ENCODE peak calls at places on chromosomes 3 and 15, in eight cellular contexts. P is MCF 10A, D is GM13977, U is WTC11, T is left ventricle myocardium inferior, M is fibroblast of villous mesenchyme, G is endothelial cell, A is NB4. N is an unnamed sample.

GRCh38 chr3:172973799-172974198 is 167.2 kb downstream of the SPATA16 start:
- DNase-seq in P (no peak), D (no peak), U (no peak), T (no peak), M (no peak), G (no peak), A (no peak), N (no peak)

GRCh38 chr3:138914870-138915502 is 32.0 kb downstream of the FOXL2 start:
- DNase-seq in P (peak), D (no peak), U (no peak), T (no peak), M (no peak), G (no peak), A (peak), N (no peak)

GRCh38 chr3:29583861-29584260 is 303.0 kb downstream of the RBMS3 start:
- DNase-seq in P (no peak), D (no peak), U (no peak), T (no peak), M (peak), G (no peak), A (no peak), N (no peak)

GRCh38 chr15:99956022-99956775 is 223.0 kb upstream of the LYSMD4 start:
- DNase-seq in P (peak), D (no peak), U (no peak), T (no peak), M (no peak), G (no peak), A (no peak), N (no peak)

GRCh38 chr3:197007296-197007940 is 22.2 kb downstream of the MELTF start:
- DNase-seq in P (peak), D (no peak), U (no peak), T (no peak), M (no peak), G (no peak), A (no peak), N (no peak)

GRCh38 chr3:166324401-166324800 is 487.2 kb upstream of the BCHE start:
- DNase-seq in P (no peak), D (no peak), U (no peak), T (no peak), M (no peak), G (no peak), A (no peak), N (no peak)

GRCh38 chr3:33125840-33126239 is 12.0 kb downstream of the CRTAP start:
- DNase-seq in P (no peak), D (no peak), U (no peak), T (no peak), M (no peak), G (no peak), A (no peak), N (no peak)

GRCh38 chr15:93238641-93239040 is 149.6 kb upstream of the RGMA start:
- DNase-seq in P (no peak), D (no peak), U (no peak), T (no peak), M (no peak), G (no peak), A (no peak), N (no peak)

GRCh38 chr15:31360843-31361763 is 34.5 kb downstream of the KLF13 start:
- DNase-seq in P (peak), D (peak), U (no peak), T (peak), M (no peak), G (no peak), A (peak), N (no peak)

GRCh38 chr3:190504354-190505125 is 9.3 kb upstream of the IL1RAP start:
- DNase-seq in P (peak), D (no peak), U (no peak), T (no peak), M (no peak), G (no peak), A (peak), N (no peak)

GRCh38 chr15:44082558-44083151 is 112.4 kb downstream of the FRMD5 start:
- DNase-seq in P (no peak), D (no peak), U (no peak), T (no peak), M (peak), G (no peak), A (no peak), N (no peak)

GRCh38 chr3:62109534-62109933 is 263.8 kb downstream of the FEZF2 start:
- DNase-seq in P (peak), D (no peak), U (peak), T (peak), M (peak), G (no peak), A (no peak), N (no peak)

GRCh38 chr3:37197810-37198371 is 23.5 kb upstream of the LRRFIP2 start:
- DNase-seq in P (peak), D (no peak), U (no peak), T (no peak), M (peak), G (no peak), A (no peak), N (no peak)

GRCh38 chr3:37852097-37852496 is 9.6 kb upstream of the CTDSPL start:
- DNase-seq in P (peak), D (no peak), U (no peak), T (no peak), M (peak), G (no peak), A (no peak), N (no peak)

GRCh38 chr3:106510206-106510605 is 641.4 kb upstream of the CBLB start:
- DNase-seq in P (no peak), D (no peak), U (no peak), T (no peak), M (peak), G (no peak), A (no peak), N (no peak)

GRCh38 chr3:52468336-52468735 is 12.9 kb downstream of the NISCH start:
- DNase-seq in P (no peak), D (no peak), U (no peak), T (no peak), M (peak), G (no peak), A (peak), N (no peak)

GRCh38 chr15:98865397-98866339 is 141.9 kb downstream of the PGPEP1L start:
- DNase-seq in P (peak), D (peak), U (peak), T (peak), M (peak), G (peak), A (peak), N (no peak)

GRCh38 chr3:78023257-78023656 is 983.4 kb downstream of the ROBO2 start:
- DNase-seq in P (no peak), D (no peak), U (no peak), T (no peak), M (no peak), G (no peak), A (no peak), N (no peak)

GRCh38 chr3:114439279-114439678 is 145.5 kb downstream of the TIGIT start:
- DNase-seq in P (no peak), D (no peak), U (no peak), T (no peak), M (no peak), G (no peak), A (no peak), N (no peak)

GRCh38 chr3:42314411-42314810 is 48.4 kb upstream of the CCK start:
- DNase-seq in P (peak), D (no peak), U (no peak), T (no peak), M (no peak), G (no peak), A (peak), N (no peak)

GRCh38 chr3:66822059-66823009 is 175.8 kb upstream of the KBTBD8 start:
- DNase-seq in P (peak), D (peak), U (peak), T (peak), M (peak), G (peak), A (peak), N (peak)

GRCh38 chr15:34436956-34437442 is 609 bp downstream of the GOLGA8A start:
- DNase-seq in P (peak), D (peak), U (peak), T (peak), M (peak), G (peak), A (peak), N (peak)
- TF ChIP-seq CTCF in P (no peak), D (peak), U (no peak), T (peak), M (no peak), G (no peak), A (no peak), N (no peak)

DNA sequence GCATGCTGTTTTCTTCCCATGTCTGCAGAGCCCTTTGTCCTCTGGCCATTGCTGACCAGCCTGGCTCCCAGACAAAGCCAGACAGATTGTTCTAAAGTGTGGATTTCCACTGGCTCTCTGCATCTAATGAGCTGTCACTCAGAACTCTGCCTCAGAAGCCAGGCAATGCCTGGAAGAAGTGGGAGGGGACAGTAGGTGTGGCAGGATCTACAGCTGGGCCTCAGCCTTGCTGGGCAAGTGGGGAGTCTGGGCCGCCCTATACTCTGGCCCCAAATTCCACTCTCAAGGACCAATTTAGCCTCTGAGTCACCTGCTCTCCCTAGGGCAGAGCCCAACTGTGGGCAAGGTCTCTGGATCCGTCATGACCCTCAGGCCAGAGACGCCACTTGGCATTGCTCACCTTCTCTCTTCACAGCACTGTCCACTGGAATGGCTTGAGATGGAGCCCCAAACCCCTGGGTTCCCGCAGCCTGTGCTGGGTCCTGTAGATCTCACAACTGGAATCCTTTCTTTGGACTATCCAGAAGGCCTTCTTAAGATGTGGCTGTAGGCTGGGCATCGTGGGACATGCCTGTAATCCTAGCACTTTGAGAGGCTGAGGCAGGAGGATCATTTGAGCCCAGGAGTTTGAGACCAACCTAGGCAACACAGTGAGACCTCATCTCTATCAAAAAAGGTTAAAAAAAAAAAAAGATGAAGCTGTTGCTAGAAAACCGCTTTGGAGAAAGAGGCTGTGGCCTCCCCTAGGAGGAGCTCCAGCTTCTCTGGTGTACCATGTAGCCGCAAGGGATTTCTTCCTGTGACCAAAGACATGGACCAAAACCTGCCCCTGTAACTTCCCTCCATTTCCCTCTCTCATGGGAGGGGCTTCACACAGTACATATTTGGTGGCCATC is 23.6 kb upstream of the BUB1B start:
- DNase-seq in P (no peak), D (no peak), U (peak), T (no peak), M (no peak), G (no peak), A (no peak), N (no peak)
- TF ChIP-seq CTCF in P (no peak), D (no peak), U (no peak), T (no peak), M (no peak), G (no peak), A (no peak), N (no peak)

GRCh38 chr3:141308588-141309218 is 59.6 kb upstream of the ZBTB38 start:
- DNase-seq in P (peak), D (no peak), U (peak), T (peak), M (peak), G (peak), A (no peak), N (peak)
- TF ChIP-seq CTCF in P (peak), D (peak), U (no peak), T (peak), M (peak), G (peak), A (no peak), N (peak)

DNA sequence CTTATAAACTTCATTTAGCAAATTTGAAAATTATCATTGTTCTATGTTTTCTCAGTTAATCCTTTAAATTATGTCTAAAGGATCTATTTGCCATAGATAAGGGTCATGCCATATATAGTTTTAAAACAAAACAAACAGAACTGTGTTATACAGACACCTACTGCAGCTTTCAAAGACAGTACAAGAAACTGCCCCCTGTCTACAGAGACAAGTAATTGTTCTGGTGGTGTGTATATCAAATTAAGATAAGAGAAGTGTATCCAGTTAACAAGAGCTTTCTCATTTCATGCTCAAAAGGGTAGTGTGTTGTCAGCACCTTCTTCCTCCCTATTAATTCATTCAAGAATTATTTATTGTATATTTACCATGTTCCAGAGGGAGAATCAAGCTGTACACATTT is 201.2 kb downstream of the FMN1 start:
- DNase-seq in P (peak), D (no peak), U (no peak), T (no peak), M (no peak), G (no peak), A (peak), N (no peak)
- TF ChIP-seq CTCF in P (no peak), D (no peak), U (no peak), T (no peak), M (peak), G (peak), A (peak), N (peak)

GRCh38 chr3:39809181-39809994 is at the start of gene MYRIP:
- DNase-seq in P (peak), D (peak), U (peak), T (peak), M (no peak), G (peak), A (peak), N (peak)
- TF ChIP-seq CTCF in P (no peak), D (no peak), U (no peak), T (no peak), M (no peak), G (no peak), A (no peak), N (no peak)

GRCh38 chr15:68097029-68097428 is 42.9 kb downstream of the PIAS1 start:
- DNase-seq in P (no peak), D (no peak), U (no peak), T (no peak), M (no peak), G (no peak), A (peak), N (no peak)
- TF ChIP-seq CTCF in P (no peak), D (no peak), U (no peak), T (no peak), M (no peak), G (no peak), A (no peak), N (no peak)

GRCh38 chr3:17473761-17474160 is 268.7 kb downstream of the TBC1D5 start:
- DNase-seq in P (peak), D (no peak), U (no peak), T (no peak), M (peak), G (no peak), A (no peak), N (no peak)
- TF ChIP-seq CTCF in P (peak), D (peak), U (no peak), T (peak), M (peak), G (peak), A (no peak), N (peak)